ENCODE peak calls at places on chromosomes 6 and 20, in ten cellular contexts. U is stimulated activated CD8-positive, alpha-beta memory T cell treated with anti-CD3 and anti-CD28 coated beads, Interleukin-2, amount 100 ng/mL, for 1 hour; I is GDM1; S is ovary; W is activated T-cell treated with anti-CD3 and anti-CD28 coated beads for 1 hour; Z is NCI-H2081; A is fibroblast of pulmonary artery; R is brain microvascular endothelial cell; F is T-helper 2 cell; O is activated naive CD8-positive, alpha-beta T cell treated with anti-CD3 and anti-CD28 coated beads, Interleukin-2, amount 50 U/mL, for 16 hours. B is an unnamed sample.

GRCh38 chr6:128057541-128058335 is 156.9 kb upstream of the THEMIS start:
- DNase-seq in U (no peak), I (no peak), S (no peak), W (no peak), Z (no peak), A (peak), R (peak), F (no peak), O (no peak), B (no peak)

GRCh38 chr6:75217203-75217602 is 11.3 kb upstream of the COL12A1 start:
- DNase-seq in U (no peak), I (no peak), S (no peak), W (no peak), Z (no peak), A (peak), R (peak), F (no peak), O (no peak), B (no peak)

GRCh38 chr20:6769953-6770831 is 2.7 kb downstream of the BMP2 start:
- DNase-seq in U (no peak), I (no peak), S (peak), W (no peak), Z (no peak), A (peak), R (peak), F (no peak), O (no peak), B (no peak)

GRCh38 chr6:48069280-48069679 is 41.7 kb downstream of the PTCHD4 start:
- DNase-seq in U (no peak), I (no peak), S (no peak), W (no peak), Z (peak), A (no peak), R (no peak), F (no peak), O (no peak), B (no peak)

GRCh38 chr20:56802805-56803204 is 173.7 kb downstream of the TFAP2C start:
- DNase-seq in U (no peak), I (no peak), S (no peak), W (no peak), Z (no peak), A (no peak), R (no peak), F (no peak), O (no peak), B (no peak)

GRCh38 chr6:165751486-165751885 is 88.4 kb upstream of the PDE10A start:
- DNase-seq in U (no peak), I (no peak), S (no peak), W (no peak), Z (no peak), A (no peak), R (no peak), F (no peak), O (no peak), B (no peak)

GRCh38 chr6:29926081-29926794 is 16.1 kb upstream of the HLA-A start:
- DNase-seq in U (no peak), I (peak), S (peak), W (no peak), Z (no peak), A (no peak), R (no peak), F (peak), O (no peak), B (no peak)

GRCh38 chr6:147053311-147053921 is 150.8 kb upstream of the STXBP5 start:
- DNase-seq in U (no peak), I (no peak), S (no peak), W (no peak), Z (no peak), A (no peak), R (no peak), F (no peak), O (no peak), B (no peak)

GRCh38 chr6:10587694-10588392 is 66.7 kb downstream of the GCNT2 start:
- DNase-seq in U (no peak), I (no peak), S (no peak), W (no peak), Z (no peak), A (no peak), R (no peak), F (no peak), O (no peak), B (no peak)

GRCh38 chr20:58228484-58229197 is at the start of gene ANKRD60:
- DNase-seq in U (no peak), I (no peak), S (peak), W (no peak), Z (no peak), A (peak), R (peak), F (peak), O (no peak), B (no peak)

GRCh38 chr6:10409766-10410209 is 5.1 kb downstream of the TFAP2A start:
- DNase-seq in U (no peak), I (no peak), S (no peak), W (no peak), Z (peak), A (no peak), R (no peak), F (no peak), O (no peak), B (no peak)

GRCh38 chr6:167485186-167485978 is 160.5 kb downstream of the TTLL2 start:
- DNase-seq in U (no peak), I (no peak), S (no peak), W (no peak), Z (no peak), A (peak), R (peak), F (no peak), O (no peak), B (no peak)

GRCh38 chr20:18904624-18905023 is 91.0 kb downstream of the SCP2D1 start:
- DNase-seq in U (no peak), I (no peak), S (peak), W (no peak), Z (no peak), A (no peak), R (no peak), F (no peak), O (no peak), B (no peak)

GRCh38 chr6:140403020-140403419 is 1028.6 kb upstream of the CITED2 start:
- DNase-seq in U (no peak), I (no peak), S (no peak), W (no peak), Z (no peak), A (no peak), R (no peak), F (no peak), O (no peak), B (no peak)

GRCh38 chr20:58523916-58524315 is 8.7 kb upstream of the APCDD1L start:
- DNase-seq in U (no peak), I (no peak), S (no peak), W (no peak), Z (no peak), A (peak), R (no peak), F (no peak), O (no peak), B (no peak)

GRCh38 chr20:48937674-48938073 is 16.2 kb downstream of the ARFGEF2 start:
- DNase-seq in U (no peak), I (no peak), S (no peak), W (no peak), Z (no peak), A (no peak), R (no peak), F (no peak), O (no peak), B (no peak)

GRCh38 chr6:161498881-161499280 is 225.0 kb upstream of the AGPAT4 start:
- DNase-seq in U (no peak), I (no peak), S (no peak), W (no peak), Z (no peak), A (no peak), R (no peak), F (no peak), O (no peak), B (no peak)

GRCh38 chr6:152054441-152054840 is 247.0 kb downstream of the ESR1 start:
- DNase-seq in U (no peak), I (no peak), S (no peak), W (no peak), Z (no peak), A (peak), R (no peak), F (no peak), O (no peak), B (no peak)

GRCh38 chr6:148513145-148514071 is 170.8 kb downstream of the SASH1 start:
- DNase-seq in U (no peak), I (no peak), S (no peak), W (no peak), Z (no peak), A (peak), R (no peak), F (no peak), O (no peak), B (no peak)

GRCh38 chr6:17709476-17709875 is 2.8 kb upstream of the NUP153 start:
- DNase-seq in U (no peak), I (no peak), S (no peak), W (no peak), Z (no peak), A (no peak), R (no peak), F (no peak), O (no peak), B (no peak)

GRCh38 chr20:59598625-59599310 is 5.6 kb upstream of the PHACTR3 start:
- DNase-seq in U (no peak), I (no peak), S (no peak), W (peak), Z (no peak), A (peak), R (no peak), F (no peak), O (no peak), B (no peak)

GRCh38 chr6:52697903-52698302 is 27.0 kb downstream of the TMEM14A start:
- DNase-seq in U (no peak), I (no peak), S (no peak), W (no peak), Z (peak), A (peak), R (no peak), F (no peak), O (no peak), B (no peak)

GRCh38 chr6:32148722-32149576 is 2.8 kb downstream of the PRRT1 start:
- DNase-seq in U (peak), I (no peak), S (peak), W (peak), Z (peak), A (no peak), R (peak), F (peak), O (peak), B (no peak)

GRCh38 chr20:33064572-33065287 is 11.0 kb downstream of the BPIFB3 start:
- DNase-seq in U (no peak), I (no peak), S (no peak), W (no peak), Z (no peak), A (no peak), R (no peak), F (no peak), O (no peak), B (no peak)

GRCh38 chr6:135195045-135195444 is 13.9 kb downstream of the MYB start:
- DNase-seq in U (no peak), I (peak), S (no peak), W (no peak), Z (no peak), A (no peak), R (no peak), F (no peak), O (no peak), B (no peak)

GRCh38 chr6:11929451-11929850 is 82.7 kb upstream of the HIVEP1 start:
- DNase-seq in U (no peak), I (no peak), S (no peak), W (no peak), Z (no peak), A (no peak), R (no peak), F (no peak), O (no peak), B (no peak)

GRCh38 chr20:52972190-52972937 is at the start of gene TSHZ2:
- DNase-seq in U (no peak), I (no peak), S (peak), W (peak), Z (peak), A (peak), R (peak), F (peak), O (no peak), B (no peak)

GRCh38 chr6:29705389-29706231 is 17.6 kb upstream of the HLA-F start:
- DNase-seq in U (no peak), I (no peak), S (no peak), W (no peak), Z (peak), A (peak), R (no peak), F (no peak), O (no peak), B (no peak)

GRCh38 chr6:1657116-1657776 is 47.5 kb downstream of the FOXC1 start:
- DNase-seq in U (no peak), I (no peak), S (no peak), W (no peak), Z (no peak), A (no peak), R (no peak), F (no peak), O (no peak), B (no peak)

GRCh38 chr6:6319947-6320811 is at the start of gene F13A1:
- DNase-seq in U (no peak), I (no peak), S (no peak), W (no peak), Z (no peak), A (no peak), R (no peak), F (no peak), O (no peak), B (no peak)

GRCh38 chr20:8749986-8750385 is 318.9 kb upstream of the PLCB4 start:
- DNase-seq in U (no peak), I (no peak), S (no peak), W (no peak), Z (no peak), A (peak), R (peak), F (no peak), O (no peak), B (no peak)

GRCh38 chr6:42963855-42964605 is 3.5 kb downstream of the GNMT start:
- DNase-seq in U (no peak), I (peak), S (no peak), W (no peak), Z (peak), A (peak), R (peak), F (no peak), O (no peak), B (no peak)

GRCh38 chr6:116827561-116828240 is 1.2 kb downstream of the GPRC6A start:
- DNase-seq in U (no peak), I (no peak), S (no peak), W (no peak), Z (no peak), A (no peak), R (no peak), F (no peak), O (no peak), B (no peak)

GRCh38 chr6:11263185-11263817 is 30.8 kb upstream of the NEDD9 start:
- DNase-seq in U (no peak), I (no peak), S (peak), W (no peak), Z (no peak), A (peak), R (peak), F (no peak), O (no peak), B (no peak)

GRCh38 chr6:141303907-141304306 is 828.8 kb upstream of the GJE1 start:
- DNase-seq in U (no peak), I (no peak), S (no peak), W (no peak), Z (no peak), A (no peak), R (no peak), F (no peak), O (no peak), B (no peak)